ENCODE peak calls at places on chromosomes 11 and 22, in nine cellular contexts. One of them, this sample, is unnamed.

GRCh38 chr11:98260983-98261382 is 759.8 kb upstream of the CNTN5 start:
- DNase-seq in Panc1: no peak
- DNase-seq in adrenal gland: no peak
- DNase-seq in psoas muscle: no peak
- DNase-seq in stomach: no peak
- DNase-seq in CD8-positive, alpha-beta memory T cell: no peak
- DNase-seq in hepatocyte: no peak
- DNase-seq in dorsolateral prefrontal cortex: no peak
- DNase-seq in IMR-90: no peak
- DNase-seq in this sample: no peak

GRCh38 chr22:32389685-32390084 is 22.4 kb downstream of the RTCB start:
- DNase-seq in Panc1: no peak
- DNase-seq in adrenal gland: peak; percentile 27
- DNase-seq in psoas muscle: no peak
- DNase-seq in stomach: no peak
- DNase-seq in CD8-positive, alpha-beta memory T cell: no peak
- DNase-seq in hepatocyte: peak; percentile 42
- DNase-seq in dorsolateral prefrontal cortex: peak; percentile 38
- DNase-seq in IMR-90: peak; percentile 11
- DNase-seq in this sample: no peak

GRCh38 chr11:67437082-67437821 is at the start of gene PTPRCAP:
- DNase-seq in Panc1: no peak
- DNase-seq in adrenal gland: no peak
- DNase-seq in psoas muscle: no peak
- DNase-seq in stomach: peak; percentile 41
- DNase-seq in CD8-positive, alpha-beta memory T cell: peak; percentile 73
- DNase-seq in hepatocyte: no peak
- DNase-seq in dorsolateral prefrontal cortex: no peak
- DNase-seq in IMR-90: no peak
- DNase-seq in this sample: no peak

GRCh38 chr11:77558380-77558779 is 31.4 kb upstream of the AQP11 start:
- DNase-seq in Panc1: no peak
- DNase-seq in adrenal gland: no peak
- DNase-seq in psoas muscle: no peak
- DNase-seq in stomach: no peak
- DNase-seq in CD8-positive, alpha-beta memory T cell: no peak
- DNase-seq in hepatocyte: no peak
- DNase-seq in dorsolateral prefrontal cortex: no peak
- DNase-seq in IMR-90: no peak
- DNase-seq in this sample: no peak

GRCh38 chr11:65899356-65900124 is 648 bp downstream of the FOSL1 start:
- DNase-seq in Panc1: no peak
- DNase-seq in adrenal gland: peak; percentile 74
- DNase-seq in psoas muscle: peak; percentile 82
- DNase-seq in stomach: peak; percentile 67
- DNase-seq in CD8-positive, alpha-beta memory T cell: peak; percentile 67
- DNase-seq in hepatocyte: peak; percentile 84
- DNase-seq in dorsolateral prefrontal cortex: no peak
- DNase-seq in IMR-90: peak; percentile 81
- DNase-seq in this sample: no peak

GRCh38 chr11:1921576-1922141 is 2.2 kb downstream of the TNNT3 start:
- DNase-seq in Panc1: no peak
- DNase-seq in adrenal gland: peak; percentile 30
- DNase-seq in psoas muscle: peak; percentile 86
- DNase-seq in stomach: no peak
- DNase-seq in CD8-positive, alpha-beta memory T cell: no peak
- DNase-seq in hepatocyte: no peak
- DNase-seq in dorsolateral prefrontal cortex: peak; percentile 33
- DNase-seq in IMR-90: no peak
- DNase-seq in this sample: peak; percentile 72

GRCh38 chr11:130451261-130452019 is 3.0 kb downstream of the ADAMTS15 start:
- DNase-seq in Panc1: no peak
- DNase-seq in adrenal gland: no peak
- DNase-seq in psoas muscle: no peak
- DNase-seq in stomach: peak; percentile 63
- DNase-seq in CD8-positive, alpha-beta memory T cell: no peak
- DNase-seq in hepatocyte: no peak
- DNase-seq in dorsolateral prefrontal cortex: no peak
- DNase-seq in IMR-90: peak; percentile 74
- DNase-seq in this sample: no peak

GRCh38 chr11:81644239-81644840 is 1089.3 kb downstream of the FAM181B start:
- DNase-seq in Panc1: peak; percentile 38
- DNase-seq in adrenal gland: peak; percentile 25
- DNase-seq in psoas muscle: no peak
- DNase-seq in stomach: no peak
- DNase-seq in CD8-positive, alpha-beta memory T cell: no peak
- DNase-seq in hepatocyte: peak; percentile 76
- DNase-seq in dorsolateral prefrontal cortex: peak; percentile 14
- DNase-seq in IMR-90: peak; percentile 23
- DNase-seq in this sample: peak; percentile 11

GRCh38 chr11:106670069-106670468 is 348.2 kb downstream of the GUCY1A2 start:
- DNase-seq in Panc1: no peak
- DNase-seq in adrenal gland: no peak
- DNase-seq in psoas muscle: no peak
- DNase-seq in stomach: no peak
- DNase-seq in CD8-positive, alpha-beta memory T cell: no peak
- DNase-seq in hepatocyte: no peak
- DNase-seq in dorsolateral prefrontal cortex: no peak
- DNase-seq in IMR-90: peak; percentile 4
- DNase-seq in this sample: no peak

GRCh38 chr11:66546368-66546965 is at the start of gene ACTN3:
- DNase-seq in Panc1: no peak
- DNase-seq in adrenal gland: peak; percentile 30
- DNase-seq in psoas muscle: peak; percentile 46
- DNase-seq in stomach: no peak
- DNase-seq in CD8-positive, alpha-beta memory T cell: peak; percentile 16
- DNase-seq in hepatocyte: peak; percentile 32
- DNase-seq in dorsolateral prefrontal cortex: no peak
- DNase-seq in IMR-90: no peak
- DNase-seq in this sample: no peak

GRCh38 chr11:69229521-69229920 is 64.4 kb upstream of the MYEOV start:
- DNase-seq in Panc1: no peak
- DNase-seq in adrenal gland: no peak
- DNase-seq in psoas muscle: no peak
- DNase-seq in stomach: peak; percentile 9
- DNase-seq in CD8-positive, alpha-beta memory T cell: no peak
- DNase-seq in hepatocyte: no peak
- DNase-seq in dorsolateral prefrontal cortex: no peak
- DNase-seq in IMR-90: no peak
- DNase-seq in this sample: no peak

GRCh38 chr11:19980957-19981669 is 179.2 kb downstream of the DBX1 start:
- DNase-seq in Panc1: no peak
- DNase-seq in adrenal gland: no peak
- DNase-seq in psoas muscle: no peak
- DNase-seq in stomach: no peak
- DNase-seq in CD8-positive, alpha-beta memory T cell: no peak
- DNase-seq in hepatocyte: peak; percentile 68
- DNase-seq in dorsolateral prefrontal cortex: no peak
- DNase-seq in IMR-90: peak; percentile 74
- DNase-seq in this sample: no peak

GRCh38 chr11:66624450-66624849 is 8.0 kb downstream of the RBM14 start:
- DNase-seq in Panc1: no peak
- DNase-seq in adrenal gland: no peak
- DNase-seq in psoas muscle: no peak
- DNase-seq in stomach: no peak
- DNase-seq in CD8-positive, alpha-beta memory T cell: no peak
- DNase-seq in hepatocyte: no peak
- DNase-seq in dorsolateral prefrontal cortex: no peak
- DNase-seq in IMR-90: no peak
- DNase-seq in this sample: no peak

GRCh38 chr11:130606781-130607511 is 158.5 kb downstream of the ADAMTS15 start:
- DNase-seq in Panc1: no peak
- DNase-seq in adrenal gland: no peak
- DNase-seq in psoas muscle: peak; percentile 44
- DNase-seq in stomach: no peak
- DNase-seq in CD8-positive, alpha-beta memory T cell: no peak
- DNase-seq in hepatocyte: peak; percentile 48
- DNase-seq in dorsolateral prefrontal cortex: no peak
- DNase-seq in IMR-90: peak; percentile 31
- DNase-seq in this sample: peak; percentile 33

GRCh38 chr22:23113847-23114720 is 27.7 kb downstream of the RSPH14 start:
- DNase-seq in Panc1: no peak
- DNase-seq in adrenal gland: no peak
- DNase-seq in psoas muscle: no peak
- DNase-seq in stomach: no peak
- DNase-seq in CD8-positive, alpha-beta memory T cell: no peak
- DNase-seq in hepatocyte: no peak
- DNase-seq in dorsolateral prefrontal cortex: peak; percentile 90
- DNase-seq in IMR-90: no peak
- DNase-seq in this sample: peak; percentile 94

GRCh38 chr11:97461934-97462333 is 1072.1 kb downstream of the JRKL start:
- DNase-seq in Panc1: no peak
- DNase-seq in adrenal gland: no peak
- DNase-seq in psoas muscle: no peak
- DNase-seq in stomach: no peak
- DNase-seq in CD8-positive, alpha-beta memory T cell: no peak
- DNase-seq in hepatocyte: no peak
- DNase-seq in dorsolateral prefrontal cortex: no peak
- DNase-seq in IMR-90: no peak
- DNase-seq in this sample: no peak

GRCh38 chr22:19456541-19456940 is 9.0 kb upstream of the C22orf39 start:
- DNase-seq in Panc1: no peak
- DNase-seq in adrenal gland: no peak
- DNase-seq in psoas muscle: no peak
- DNase-seq in stomach: no peak
- DNase-seq in CD8-positive, alpha-beta memory T cell: no peak
- DNase-seq in hepatocyte: no peak
- DNase-seq in dorsolateral prefrontal cortex: no peak
- DNase-seq in IMR-90: no peak
- DNase-seq in this sample: no peak

GRCh38 chr11:72358461-72359405 is 75.6 kb downstream of the CLPB start:
- DNase-seq in Panc1: no peak
- DNase-seq in adrenal gland: peak; percentile 57
- DNase-seq in psoas muscle: no peak
- DNase-seq in stomach: no peak
- DNase-seq in CD8-positive, alpha-beta memory T cell: no peak
- DNase-seq in hepatocyte: no peak
- DNase-seq in dorsolateral prefrontal cortex: no peak
- DNase-seq in IMR-90: no peak
- DNase-seq in this sample: no peak

GRCh38 chr11:86469491-86470388 is 95.1 kb downstream of the CCDC81 start:
- DNase-seq in Panc1: no peak
- DNase-seq in adrenal gland: no peak
- DNase-seq in psoas muscle: peak; percentile 50
- DNase-seq in stomach: no peak
- DNase-seq in CD8-positive, alpha-beta memory T cell: no peak
- DNase-seq in hepatocyte: no peak
- DNase-seq in dorsolateral prefrontal cortex: no peak
- DNase-seq in IMR-90: no peak
- DNase-seq in this sample: no peak

GRCh38 chr11:63612181-63612580 is 2.1 kb downstream of the PLAAT3 start:
- DNase-seq in Panc1: no peak
- DNase-seq in adrenal gland: no peak
- DNase-seq in psoas muscle: no peak
- DNase-seq in stomach: no peak
- DNase-seq in CD8-positive, alpha-beta memory T cell: no peak
- DNase-seq in hepatocyte: no peak
- DNase-seq in dorsolateral prefrontal cortex: no peak
- DNase-seq in IMR-90: no peak
- DNase-seq in this sample: no peak
- H3K27me3 ChIP-seq in Panc1: no peaks in the 10 kb centered on the region
- H3K27me3 ChIP-seq in adrenal gland: no peaks in the 10 kb centered on the region
- H3K27me3 ChIP-seq in psoas muscle: no peaks in the 10 kb centered on the region
- H3K27me3 ChIP-seq in stomach: no peaks in the 10 kb centered on the region
- H3K27me3 ChIP-seq in CD8-positive, alpha-beta memory T cell: no peaks in the 10 kb centered on the region
- H3K27me3 ChIP-seq in hepatocyte: no peaks in the 10 kb centered on the region
- H3K27me3 ChIP-seq in dorsolateral prefrontal cortex: no peaks in the 10 kb centered on the region
- H3K27me3 ChIP-seq in IMR-90: peaks cover 2% of the 10 kb centered on the region
- H3K27me3 ChIP-seq in this sample: no peaks in the 10 kb centered on the region

GRCh38 chr11:114036156-114036811 is 23.2 kb upstream of the ZBTB16 start:
- DNase-seq in Panc1: no peak
- DNase-seq in adrenal gland: peak; percentile 86
- DNase-seq in psoas muscle: peak; percentile 88
- DNase-seq in stomach: peak; percentile 92
- DNase-seq in CD8-positive, alpha-beta memory T cell: peak; percentile 41
- DNase-seq in hepatocyte: peak; percentile 93
- DNase-seq in dorsolateral prefrontal cortex: peak; percentile 63
- DNase-seq in IMR-90: peak; percentile 18
- DNase-seq in this sample: no peak
- H3K4me3 ChIP-seq in Panc1: peak overlapping the region; percentile 52
- H3K4me3 ChIP-seq in adrenal gland: no peak overlapping the region
- H3K4me3 ChIP-seq in psoas muscle: peak overlapping the region; percentile 66
- H3K4me3 ChIP-seq in stomach: peak overlapping the region; percentile 37
- H3K4me3 ChIP-seq in CD8-positive, alpha-beta memory T cell: no peak overlapping the region
- H3K4me3 ChIP-seq in hepatocyte: peak overlapping the region; percentile 10
- H3K4me3 ChIP-seq in dorsolateral prefrontal cortex: peak overlapping the region; percentile 49
- H3K4me3 ChIP-seq in IMR-90: peak overlapping the region; percentile 5
- H3K4me3 ChIP-seq in this sample: no peak overlapping the region

GRCh38 chr11:134529212-134530096 is 117.4 kb upstream of the B3GAT1 start:
- DNase-seq in Panc1: no peak
- DNase-seq in adrenal gland: no peak
- DNase-seq in psoas muscle: no peak
- DNase-seq in stomach: no peak
- DNase-seq in CD8-positive, alpha-beta memory T cell: no peak
- DNase-seq in hepatocyte: no peak
- DNase-seq in dorsolateral prefrontal cortex: no peak
- DNase-seq in IMR-90: no peak
- DNase-seq in this sample: no peak

GRCh38 chr11:134531331-134532135 is 119.5 kb upstream of the B3GAT1 start:
- DNase-seq in Panc1: no peak
- DNase-seq in adrenal gland: no peak
- DNase-seq in psoas muscle: no peak
- DNase-seq in stomach: peak; percentile 24
- DNase-seq in CD8-positive, alpha-beta memory T cell: no peak
- DNase-seq in hepatocyte: no peak
- DNase-seq in dorsolateral prefrontal cortex: no peak
- DNase-seq in IMR-90: no peak
- DNase-seq in this sample: no peak

GRCh38 chr11:134530826-134531225 is 118.8 kb upstream of the B3GAT1 start:
- DNase-seq in Panc1: no peak
- DNase-seq in adrenal gland: no peak
- DNase-seq in psoas muscle: no peak
- DNase-seq in stomach: no peak
- DNase-seq in CD8-positive, alpha-beta memory T cell: no peak
- DNase-seq in hepatocyte: no peak
- DNase-seq in dorsolateral prefrontal cortex: no peak
- DNase-seq in IMR-90: no peak
- DNase-seq in this sample: no peak

GRCh38 chr11:134527382-134528243 is 115.6 kb upstream of the B3GAT1 start:
- DNase-seq in Panc1: no peak
- DNase-seq in adrenal gland: no peak
- DNase-seq in psoas muscle: no peak
- DNase-seq in stomach: peak; percentile 20
- DNase-seq in CD8-positive, alpha-beta memory T cell: no peak
- DNase-seq in hepatocyte: no peak
- DNase-seq in dorsolateral prefrontal cortex: no peak
- DNase-seq in IMR-90: no peak
- DNase-seq in this sample: no peak

GRCh38 chr11:134528453-134528852 is 116.4 kb upstream of the B3GAT1 start:
- DNase-seq in Panc1: no peak
- DNase-seq in adrenal gland: no peak
- DNase-seq in psoas muscle: no peak
- DNase-seq in stomach: no peak
- DNase-seq in CD8-positive, alpha-beta memory T cell: no peak
- DNase-seq in hepatocyte: no peak
- DNase-seq in dorsolateral prefrontal cortex: no peak
- DNase-seq in IMR-90: no peak
- DNase-seq in this sample: no peak
- H3K27me3 ChIP-seq in Panc1: peaks cover 5% of the 10 kb centered on the region
- H3K27me3 ChIP-seq in adrenal gland: no peaks in the 10 kb centered on the region
- H3K27me3 ChIP-seq in psoas muscle: no peaks in the 10 kb centered on the region
- H3K27me3 ChIP-seq in stomach: peaks cover 40% of the 10 kb centered on the region
- H3K27me3 ChIP-seq in CD8-positive, alpha-beta memory T cell: no peaks in the 10 kb centered on the region
- H3K27me3 ChIP-seq in hepatocyte: no peaks in the 10 kb centered on the region
- H3K27me3 ChIP-seq in dorsolateral prefrontal cortex: no peaks in the 10 kb centered on the region
- H3K27me3 ChIP-seq in IMR-90: no peaks in the 10 kb centered on the region
- H3K27me3 ChIP-seq in this sample: peaks cover 20% of the 10 kb centered on the region

GRCh38 chr11:15159085-15159484 is 44.4 kb downstream of the INSC start:
- DNase-seq in Panc1: peak; percentile 8
- DNase-seq in adrenal gland: no peak
- DNase-seq in psoas muscle: no peak
- DNase-seq in stomach: no peak
- DNase-seq in CD8-positive, alpha-beta memory T cell: no peak
- DNase-seq in hepatocyte: peak; percentile 22
- DNase-seq in dorsolateral prefrontal cortex: no peak
- DNase-seq in IMR-90: peak; percentile 49
- DNase-seq in this sample: no peak
- H3K4me3 ChIP-seq in Panc1: no peak overlapping the region
- H3K4me3 ChIP-seq in adrenal gland: no peak overlapping the region
- H3K4me3 ChIP-seq in psoas muscle: no peak overlapping the region
- H3K4me3 ChIP-seq in stomach: no peak overlapping the region
- H3K4me3 ChIP-seq in CD8-positive, alpha-beta memory T cell: no peak overlapping the region
- H3K4me3 ChIP-seq in hepatocyte: no peak overlapping the region
- H3K4me3 ChIP-seq in dorsolateral prefrontal cortex: no peak overlapping the region
- H3K4me3 ChIP-seq in IMR-90: no peak overlapping the region
- H3K4me3 ChIP-seq in this sample: no peak overlapping the region